ENCODE peak calls at places on chromosomes 4 and X, in six cellular contexts. I is AG04450, N is tibial artery, V is fibroblast of the aortic adventitia, X is astrocyte of the cerebellum, G is AG09309. F is an unnamed sample.

GRCh38 chr4:129675036-129675435 is 579.1 kb downstream of the C4orf33 start:
- DNase-seq in G (no peak), I (no peak), V (no peak), X (no peak), N (no peak), F (no peak)

GRCh38 chr4:7861440-7861881 is 78.2 kb downstream of the AFAP1 start:
- DNase-seq in V (peak; percentile 99), I (peak; percentile 92), N (no peak), X (peak; percentile 93), G (peak; percentile 98), F (peak; percentile 97)

GRCh38 chrX:45718676-45719075 is 518.0 kb upstream of the DIPK2B start:
- DNase-seq in N (no peak), V (no peak), G (no peak), I (no peak), X (no peak), F (no peak)

GRCh38 chr4:24168658-24169057 is 278.8 kb upstream of the PPARGC1A start:
- DNase-seq in N (no peak), G (no peak), V (no peak), I (no peak), X (no peak), F (no peak)

GRCh38 chr4:15894923-15895411 is 43.6 kb downstream of the FGFBP1 start:
- DNase-seq in V (peak; percentile 64), G (no peak), N (no peak), X (peak; percentile 40), I (no peak), F (no peak)

GRCh38 chr4:113292371-113293042 is 243.1 kb downstream of the ANK2 start:
- DNase-seq in N (peak; percentile 67), V (peak; percentile 54), I (peak; percentile 57), G (no peak), X (peak; percentile 45), F (peak; percentile 55)

GRCh38 chrX:154378059-154378798 is 866 bp upstream of the EMD start:
- DNase-seq in G (no peak), N (peak; percentile 98), V (no peak), I (no peak), X (no peak), F (peak; percentile 43)

GRCh38 chr4:138438608-138439007 is 196.5 kb upstream of the SLC7A11 start:
- DNase-seq in I (no peak), V (peak; percentile 79), G (no peak), N (no peak), X (peak; percentile 28), F (no peak)

GRCh38 chr4:518569-519083 is 19.6 kb downstream of the PIGG start:
- DNase-seq in G (no peak), I (no peak), V (no peak), X (no peak), N (no peak), F (no peak)

GRCh38 chr4:112951362-112951962 is 98.0 kb upstream of the ANK2 start:
- DNase-seq in I (no peak), G (no peak), V (peak; percentile 43), X (no peak), N (no peak), F (peak; percentile 26)

GRCh38 chrX:154352012-154352401 is 22.4 kb downstream of the FLNA start:
- DNase-seq in N (no peak), I (no peak), V (no peak), G (no peak), X (no peak), F (no peak)

GRCh38 chr4:104571341-104571740 is 76.6 kb upstream of the CXXC4 start:
- DNase-seq in X (peak; percentile 1), V (no peak), G (no peak), N (no peak), I (no peak), F (no peak)

GRCh38 chrX:102765794-102766193 is 45.3 kb downstream of the GPRASP3 start:
- DNase-seq in X (no peak), N (peak; percentile 64), I (no peak), G (peak; percentile 23), V (peak; percentile 77), F (peak; percentile 46)

GRCh38 chr4:153589703-153590595 is 94.1 kb upstream of the TLR2 start:
- DNase-seq in N (no peak), X (no peak), G (no peak), I (no peak), V (peak; percentile 13), F (no peak)

GRCh38 chr4:622071-622995 is 3.0 kb upstream of the PDE6B start:
- DNase-seq in X (no peak), N (peak; percentile 41), G (no peak), I (no peak), V (no peak), F (no peak)

GRCh38 chrX:104987063-104987462 is 233.4 kb downstream of the TEX13A start:
- DNase-seq in X (no peak), V (no peak), N (no peak), G (no peak), I (no peak), F (no peak)

GRCh38 chr4:169418846-169419245 is 148.1 kb upstream of the SH3RF1 start:
- DNase-seq in N (no peak), X (no peak), G (no peak), V (no peak), I (no peak), F (no peak)

GRCh38 chrX:9394212-9394611 is 70.6 kb upstream of the TBL1X start:
- DNase-seq in V (no peak), N (no peak), I (no peak), X (no peak), G (no peak), F (no peak)

GRCh38 chrX:33285550-33285949 is 74.2 kb upstream of the DMD start:
- DNase-seq in I (no peak), G (no peak), X (no peak), N (no peak), V (no peak), F (peak; percentile 9)

GRCh38 chrX:65871671-65872311 is 168.1 kb downstream of the VSIG4 start:
- DNase-seq in X (no peak), N (no peak), G (no peak), I (no peak), V (peak; percentile 34), F (peak; percentile 1)

GRCh38 chr4:6705638-6706037 is 4.0 kb downstream of the MRFAP1L1 start:
- DNase-seq in G (no peak), X (no peak), I (no peak), V (no peak), N (no peak), F (no peak)

GRCh38 chr4:6703786-6704185 is 5.9 kb downstream of the MRFAP1L1 start:
- DNase-seq in I (no peak), G (no peak), X (no peak), N (no peak), V (no peak), F (no peak)

GRCh38 chr4:6699903-6700302 is 6.2 kb downstream of the S100P start:
- DNase-seq in X (no peak), I (no peak), V (no peak), G (no peak), N (no peak), F (no peak)

GRCh38 chr4:6702761-6703160 is 6.9 kb downstream of the MRFAP1L1 start:
- DNase-seq in X (no peak), N (no peak), V (no peak), I (no peak), G (no peak), F (no peak)

GRCh38 chr4:6701371-6701770 is 7.7 kb downstream of the S100P start:
- DNase-seq in N (no peak), G (no peak), X (no peak), I (no peak), V (no peak), F (no peak)
- TF ChIP-seq CTCF in N (no peak), G (peak; percentile 33), X (peak; percentile 32), I (peak; percentile 26), V (peak; percentile 33), F (peak; percentile 32)

DNA sequence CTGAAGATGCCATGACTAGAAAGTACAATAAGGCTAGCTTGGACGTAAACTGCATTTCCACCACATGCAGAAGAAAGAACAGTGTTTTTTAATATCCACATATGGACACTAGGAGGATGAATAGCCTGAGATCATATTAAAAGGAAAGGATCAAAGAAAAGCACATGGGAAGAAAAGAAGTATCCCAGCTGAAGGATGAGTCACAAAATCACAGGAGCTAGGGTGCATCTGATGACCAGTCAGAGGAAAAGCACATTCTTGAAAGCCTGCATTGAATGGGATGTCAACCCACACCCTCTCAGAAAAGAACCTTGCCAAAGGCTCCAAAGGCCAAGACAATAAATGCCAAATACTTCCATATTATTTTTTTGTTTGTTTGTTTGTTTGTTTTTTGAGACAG is 56.8 kb upstream of the PRDX4 start:
- DNase-seq in X (no peak), V (no peak), N (no peak), G (no peak), I (no peak), F (peak; percentile 7)
- TF ChIP-seq CTCF in X (no peak), V (no peak), N (no peak), G (no peak), I (no peak), F (no peak)

GRCh38 chr4:177558995-177559394 is 116.8 kb upstream of the AGA start:
- DNase-seq in N (no peak), I (no peak), V (no peak), X (no peak), G (no peak), F (no peak)

GRCh38 chr4:177557416-177557815 is 115.2 kb upstream of the AGA start:
- DNase-seq in N (no peak), I (no peak), V (no peak), X (no peak), G (no peak), F (no peak)

DNA sequence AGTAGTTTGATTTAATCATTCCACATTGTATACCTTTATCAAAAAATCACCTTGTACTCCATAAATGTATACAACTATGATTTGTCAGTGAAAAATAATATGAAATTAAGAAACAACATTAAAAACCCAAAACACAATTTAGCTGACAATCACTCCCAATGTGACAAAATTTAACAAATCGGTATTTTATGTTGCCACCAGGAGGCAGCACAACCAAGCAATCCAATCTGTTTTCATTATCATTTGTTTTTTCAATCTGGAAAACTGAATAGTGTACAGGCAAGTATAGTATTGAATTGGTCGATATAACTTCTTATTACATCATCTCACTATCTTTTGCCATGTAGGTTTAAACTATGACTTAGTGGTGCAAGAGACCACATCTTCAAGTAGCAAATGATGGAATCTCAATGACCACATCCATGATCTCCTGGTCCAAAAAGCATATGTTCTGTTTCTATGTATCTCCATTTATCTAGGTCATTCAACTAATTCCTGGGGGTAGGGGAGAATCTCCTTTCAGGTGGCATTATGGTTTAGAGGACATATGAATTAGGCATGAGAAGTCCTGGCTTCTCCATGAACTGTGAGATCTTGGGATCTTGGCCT is 112.8 kb upstream of the AGA start:
- DNase-seq in G (no peak), V (peak; percentile 52), I (no peak), X (peak; percentile 22), N (no peak), F (peak; percentile 50)
- TF ChIP-seq CTCF in G (peak; percentile 68), V (peak; percentile 66), I (peak; percentile 72), X (peak; percentile 60), N (no peak), F (peak; percentile 50)

DNA sequence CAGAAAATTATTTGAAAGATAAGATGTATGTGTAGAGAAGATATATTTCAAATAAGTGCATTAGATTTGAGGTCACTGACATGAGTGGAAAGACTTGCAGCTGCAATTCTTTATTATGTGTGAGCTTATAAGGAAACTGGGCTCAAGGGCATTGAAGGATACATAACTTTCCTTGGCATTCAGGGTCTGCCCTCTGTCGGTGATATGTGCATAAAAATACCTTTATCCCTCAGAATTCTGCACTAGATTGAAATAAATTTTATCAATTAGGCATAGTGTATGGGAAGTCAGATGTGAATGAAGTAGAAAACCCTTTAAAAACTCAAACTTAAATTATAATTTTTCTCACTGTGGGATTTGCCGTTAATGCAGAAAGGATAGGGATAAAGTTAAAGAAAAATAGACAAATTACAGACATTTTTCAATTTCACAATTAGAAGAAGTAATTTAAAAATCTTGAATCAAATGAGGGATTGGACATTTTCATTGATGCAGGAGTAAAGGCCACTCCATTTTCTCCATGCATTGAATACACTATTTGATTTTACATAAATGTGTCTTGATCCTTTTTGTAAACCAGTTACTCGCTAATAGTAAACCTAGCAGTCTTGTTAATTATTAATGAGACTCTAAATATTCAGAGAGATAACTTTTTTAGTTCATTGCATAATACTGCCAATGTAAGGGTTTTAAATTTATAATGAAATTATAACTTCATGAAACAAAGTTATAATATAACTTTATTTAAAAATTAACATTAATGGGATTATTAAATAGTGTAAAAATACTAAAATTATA is 21.0 kb upstream of the ETNPPL start:
- DNase-seq in G (no peak), N (no peak), V (peak; percentile 37), X (peak; percentile 6), I (no peak), F (peak; percentile 21)
- TF ChIP-seq CTCF in G (peak; percentile 24), N (no peak), V (peak; percentile 35), X (peak; percentile 33), I (peak; percentile 40), F (no peak)

F was measured in cardiac fibroblast.